ENCODE peak calls at places on chromosomes 12 and 14, in seven cellular contexts. I, A, D, T, X, K and U are unnamed samples.

GRCh38 chr14:92494512-92494911 is 19.1 kb upstream of the RIN3 start:
- DNase-seq in K (no peak), A (no peak), D (no peak), T (no peak), I (no peak), X (no peak), U (no peak)

GRCh38 chr14:67515386-67516079 is 17.6 kb upstream of the PLEKHH1 start:
- DNase-seq in A (peak), T (no peak), K (peak), D (peak), I (no peak), X (no peak), U (no peak)

GRCh38 chr14:59187802-59188460 is 536 bp upstream of the DAAM1 start:
- DNase-seq in A (no peak), X (peak), K (no peak), I (no peak), D (peak), T (no peak), U (peak)

GRCh38 chr12:65200007-65200665 is 30.8 kb downstream of the LEMD3 start:
- DNase-seq in A (no peak), T (no peak), D (no peak), X (no peak), K (no peak), I (no peak), U (no peak)

GRCh38 chr14:97177016-97177415 is 379.8 kb downstream of the VRK1 start:
- DNase-seq in I (peak), T (no peak), D (no peak), K (no peak), A (no peak), X (no peak), U (peak)

GRCh38 chr12:60230103-60230502 is 634.3 kb downstream of the SLC16A7 start:
- DNase-seq in X (no peak), D (peak), K (no peak), A (no peak), I (no peak), T (no peak), U (no peak)

GRCh38 chr12:57765003-57765697 is 1.7 kb downstream of the CYP27B1 start:
- DNase-seq in X (no peak), K (peak), I (no peak), T (no peak), A (peak), D (peak), U (no peak)

GRCh38 chr12:879641-880040 is 69.9 kb downstream of the RAD52 start:
- DNase-seq in X (no peak), D (no peak), T (peak), I (no peak), A (no peak), K (no peak), U (no peak)

GRCh38 chr14:53619625-53620324 is 336.9 kb downstream of the BMP4 start:
- DNase-seq in K (no peak), X (no peak), I (no peak), T (no peak), D (no peak), A (no peak), U (no peak)

GRCh38 chr14:53306267-53306721 is 153.2 kb upstream of the DDHD1 start:
- DNase-seq in T (no peak), D (peak), A (peak), I (no peak), X (peak), K (peak), U (peak)

GRCh38 chr12:46403732-46404097 is 31.1 kb upstream of the SLC38A2 start:
- DNase-seq in I (no peak), X (no peak), T (no peak), D (no peak), A (no peak), K (no peak), U (no peak)

GRCh38 chr12:53380797-53381738 is 1.1 kb downstream of the SP1 start:
- DNase-seq in D (no peak), T (no peak), K (no peak), I (no peak), X (no peak), A (peak), U (no peak)

GRCh38 chr12:17076335-17076734 is 470.4 kb upstream of the LMO3 start:
- DNase-seq in I (no peak), K (peak), D (no peak), X (peak), T (no peak), A (no peak), U (no peak)

GRCh38 chr12:11725616-11726015 is 76.1 kb downstream of the ETV6 start:
- DNase-seq in D (no peak), X (no peak), K (no peak), T (no peak), I (no peak), A (no peak), U (no peak)

GRCh38 chr12:54195736-54196347 is 7.1 kb upstream of the SMUG1 start:
- DNase-seq in A (no peak), D (no peak), X (no peak), K (no peak), I (no peak), T (peak), U (no peak)

GRCh38 chr12:131366261-131366871 is 344.5 kb upstream of the SFSWAP start:
- DNase-seq in D (no peak), I (no peak), K (no peak), X (no peak), T (no peak), A (no peak), U (no peak)

GRCh38 chr12:55642275-55643068 is 5.8 kb downstream of the OR10P1 start:
- DNase-seq in D (no peak), X (peak), I (no peak), K (no peak), A (no peak), T (no peak), U (no peak)

GRCh38 chr14:21924479-21924878 is 250.9 kb upstream of the OR4E1 start:
- DNase-seq in K (no peak), D (no peak), X (no peak), I (no peak), T (no peak), A (no peak), U (no peak)

GRCh38 chr14:91998667-91999570 is 40.9 kb downstream of the TRIP11 start:
- DNase-seq in A (no peak), D (no peak), I (no peak), X (no peak), K (no peak), T (no peak), U (no peak)

GRCh38 chr14:96215845-96216244 is 11.2 kb downstream of the BDKRB2 start:
- DNase-seq in X (no peak), A (no peak), T (no peak), K (no peak), D (no peak), I (no peak), U (no peak)

GRCh38 chr14:23121401-23121800 is 2.3 kb upstream of the CEBPE start:
- DNase-seq in T (no peak), I (no peak), A (no peak), K (no peak), X (no peak), D (peak), U (no peak)

GRCh38 chr12:51818567-51819300 is 29.8 kb downstream of the FIGNL2 start:
- DNase-seq in I (no peak), T (peak), X (no peak), A (peak), D (peak), K (no peak), U (no peak)

GRCh38 chr12:49336645-49337584 is at the start of gene C1QL4:
- DNase-seq in X (peak), D (peak), I (peak), K (peak), A (peak), T (no peak), U (no peak)

GRCh38 chr12:37543131-37543965 is 773.2 kb upstream of the ALG10B start:
- DNase-seq in A (peak), D (no peak), I (no peak), T (no peak), X (no peak), K (no peak), U (no peak)

GRCh38 chr14:104393199-104393897 is 186.2 kb upstream of the C14orf180 start:
- DNase-seq in D (no peak), A (peak), T (no peak), X (no peak), I (no peak), K (no peak), U (no peak)

GRCh38 chr14:94665121-94665520 is 52.9 kb downstream of the SERPINA3 start:
- DNase-seq in D (peak), X (no peak), K (no peak), T (peak), I (no peak), A (no peak), U (no peak)

GRCh38 chr14:33897878-33898535 is 52.9 kb downstream of the EGLN3 start:
- DNase-seq in D (no peak), K (no peak), T (no peak), X (no peak), A (no peak), I (no peak), U (no peak)

GRCh38 chr12:28879379-28879778 is 269.7 kb upstream of the FAR2 start:
- DNase-seq in X (no peak), I (no peak), D (no peak), T (no peak), K (no peak), A (no peak), U (no peak)

GRCh38 chr14:75022655-75023054 is 19.9 kb downstream of the EIF2B2 start:
- DNase-seq in K (no peak), T (no peak), D (no peak), A (no peak), X (no peak), I (no peak), U (no peak)

GRCh38 chr14:22123188-22123560 is 449.6 kb upstream of the OR4E1 start:
- DNase-seq in D (no peak), T (no peak), K (no peak), I (no peak), A (no peak), X (no peak), U (no peak)

GRCh38 chr12:112676526-112676925 is 115.0 kb upstream of the RPH3A start:
- DNase-seq in A (no peak), T (no peak), X (no peak), K (no peak), I (no peak), D (no peak), U (no peak)

GRCh38 chr12:65293735-65294134 is 15.3 kb downstream of the MSRB3 start:
- DNase-seq in I (no peak), X (no peak), T (no peak), K (no peak), D (no peak), A (no peak), U (no peak)

GRCh38 chr14:64112859-64113258 is 181.3 kb downstream of the ESR2 start:
- DNase-seq in A (no peak), T (no peak), K (no peak), X (no peak), D (no peak), I (peak), U (no peak)

GRCh38 chr14:98369344-98369743 is 902.7 kb downstream of the BCL11B start:
- DNase-seq in X (no peak), I (no peak), K (no peak), A (no peak), D (no peak), T (no peak), U (no peak)